ENCODE peak calls at places on chromosomes 5 and 9, in five cellular contexts. G is NCI-H146, C is kidney tubule cell, F is NCI-H2107, I is esophagus squamous epithelium. Y is an unnamed sample.

GRCh38 chr5:89901983-89902382 is 507.6 kb downstream of the CETN3 start:
- DNase-seq in G (no peak), C (no peak), I (no peak), F (no peak), Y (no peak)

GRCh38 chr9:128416432-128417019 is 4.1 kb upstream of the CERCAM start:
- DNase-seq in F (no peak), C (no peak), G (no peak), I (no peak), Y (no peak)

GRCh38 chr5:54904425-54904824 is 81.0 kb downstream of the ESM1 start:
- DNase-seq in I (no peak), F (no peak), G (no peak), C (peak; percentile 72), Y (no peak)

GRCh38 chr5:37831821-37832524 is 7.9 kb downstream of the GDNF start:
- DNase-seq in I (no peak), F (no peak), G (no peak), C (no peak), Y (no peak)

GRCh38 chr5:79771387-79771786 is 81.8 kb downstream of the CMYA5 start:
- DNase-seq in G (no peak), I (no peak), F (no peak), C (peak; percentile 76), Y (no peak)

GRCh38 chr9:4144869-4145268 is 155.0 kb downstream of the GLIS3 start:
- DNase-seq in F (no peak), I (no peak), G (no peak), C (peak; percentile 65), Y (no peak)

GRCh38 chr5:132260051-132260450 is 2.6 kb downstream of the PDLIM4 start:
- DNase-seq in I (no peak), G (no peak), F (no peak), C (peak; percentile 86), Y (peak; percentile 25)

GRCh38 chr5:54656261-54656728 is 138.7 kb downstream of the SNX18 start:
- DNase-seq in F (no peak), G (no peak), I (no peak), C (no peak), Y (no peak)

GRCh38 chr5:96459313-96460109 is 26.5 kb upstream of the PCSK1 start:
- DNase-seq in I (no peak), G (peak; percentile 64), F (no peak), C (no peak), Y (no peak)

GRCh38 chr5:9869616-9870288 is 239.6 kb upstream of the TAS2R1 start:
- DNase-seq in I (no peak), F (no peak), C (peak; percentile 81), G (no peak), Y (no peak)

GRCh38 chr5:174190073-174190675 is 144.7 kb downstream of the NSG2 start:
- DNase-seq in F (no peak), I (no peak), C (no peak), G (no peak), Y (no peak)

GRCh38 chr9:135061441-135061840 is 26.0 kb upstream of the OLFM1 start:
- DNase-seq in F (no peak), C (no peak), G (no peak), I (no peak), Y (no peak)

GRCh38 chr9:89428901-89429890 is 68.7 kb downstream of the SEMA4D start:
- DNase-seq in I (no peak), C (no peak), F (no peak), G (no peak), Y (peak; percentile 76)

GRCh38 chr9:18182636-18183035 is 291.3 kb upstream of the ADAMTSL1 start:
- DNase-seq in C (no peak), I (no peak), G (no peak), F (no peak), Y (no peak)

GRCh38 chr5:140398379-140398811 is 3.2 kb upstream of the ANKHD1 start:
- DNase-seq in F (no peak), G (no peak), C (no peak), I (no peak), Y (no peak)

GRCh38 chr5:119343766-119344165 is 12.1 kb upstream of the TNFAIP8 start:
- DNase-seq in G (no peak), C (peak; percentile 41), I (no peak), F (no peak), Y (peak; percentile 86)

Y was measured in activated CD4-positive, alpha-beta memory T cell treated with anti-CD3 and anti-CD28 coated beads for 36 hours.